ENCODE peak calls at places on chromosomes 11 and 22, in eight cellular contexts. Z, E, K, D, T, H, U and W are unnamed samples.

GRCh38 chr11:95307310-95307709 is 76.3 kb upstream of the SESN3 start:
- DNase-seq in Z (no peak), D (no peak), K (no peak), H (no peak), E (no peak), U (no peak), T (no peak), W (no peak)

GRCh38 chr11:75554258-75555022 is 7.6 kb upstream of the SERPINH1 start:
- DNase-seq in K (peak; percentile 84), H (peak; percentile 88), D (peak; percentile 36), T (no peak), E (peak; percentile 91), U (peak; percentile 66), Z (peak; percentile 99), W (peak; percentile 99)

GRCh38 chr11:26227311-26227710 is 104.6 kb upstream of the ANO3 start:
- DNase-seq in Z (no peak), E (no peak), D (no peak), T (peak; percentile 43), H (no peak), K (no peak), U (no peak), W (no peak)

GRCh38 chr22:32202539-32203180 is 2.2 kb downstream of the RFPL2 start:
- DNase-seq in Z (no peak), H (peak; percentile 48), D (peak; percentile 40), K (peak; percentile 83), E (no peak), U (peak; percentile 86), T (peak; percentile 78), W (no peak)

GRCh38 chr11:125082611-125083311 is 19.7 kb downstream of the SLC37A2 start:
- DNase-seq in Z (no peak), D (no peak), E (no peak), T (no peak), K (no peak), U (no peak), H (no peak), W (no peak)

GRCh38 chr11:636511-637332 is at the start of gene DRD4:
- DNase-seq in U (no peak), D (no peak), T (no peak), K (no peak), H (no peak), E (no peak), Z (no peak), W (no peak)

GRCh38 chr11:131703311-131703710 is 332.9 kb downstream of the NTM start:
- DNase-seq in E (no peak), D (no peak), T (no peak), U (no peak), Z (no peak), K (no peak), H (no peak), W (no peak)

GRCh38 chr11:75406338-75406777 is 7.0 kb downstream of the RPS3 start:
- DNase-seq in U (no peak), K (no peak), T (no peak), E (no peak), Z (no peak), H (no peak), D (no peak), W (no peak)

GRCh38 chr11:97290444-97291041 is 900.7 kb downstream of the JRKL start:
- DNase-seq in E (no peak), Z (no peak), K (no peak), U (no peak), D (no peak), T (no peak), H (no peak), W (no peak)

GRCh38 chr22:48373626-48374173 is 1454.0 kb downstream of the BRD1 start:
- DNase-seq in U (peak; percentile 18), E (no peak), D (no peak), H (no peak), Z (peak; percentile 40), T (no peak), K (peak; percentile 24), W (no peak)

GRCh38 chr11:35126000-35126878 is 12.7 kb upstream of the CD44 start:
- DNase-seq in H (no peak), T (no peak), D (no peak), K (peak; percentile 50), U (no peak), Z (no peak), E (no peak), W (no peak)

GRCh38 chr11:133918606-133919260 is 38.0 kb downstream of the IGSF9B start:
- DNase-seq in Z (no peak), E (no peak), D (no peak), K (no peak), U (no peak), H (no peak), T (no peak), W (no peak)

GRCh38 chr11:65439331-65440181 is 17.0 kb downstream of the NEAT1 start:
- DNase-seq in H (no peak), Z (peak; percentile 62), D (no peak), U (peak; percentile 19), T (peak; percentile 33), E (peak; percentile 51), K (no peak), W (peak; percentile 8)

GRCh38 chr11:36077886-36078685 is 134.2 kb downstream of the LDLRAD3 start:
- DNase-seq in H (no peak), D (no peak), T (no peak), U (no peak), Z (no peak), E (no peak), K (no peak), W (no peak)

GRCh38 chr22:26430600-26430999 is 1.5 kb downstream of the ASPHD2 start:
- DNase-seq in U (no peak), H (no peak), K (no peak), Z (no peak), E (no peak), T (no peak), D (no peak), W (no peak)

GRCh38 chr22:20158366-20159036 is 7.6 kb upstream of the CCDC188 start:
- DNase-seq in D (no peak), H (no peak), U (no peak), E (no peak), Z (no peak), K (no peak), T (no peak), W (no peak)

GRCh38 chr22:20155330-20156041 is 4.6 kb upstream of the CCDC188 start:
- DNase-seq in U (no peak), H (no peak), Z (no peak), D (no peak), K (no peak), T (no peak), E (no peak), W (peak; percentile 32)

GRCh38 chr22:20157416-20158183 is 6.7 kb upstream of the CCDC188 start:
- DNase-seq in U (no peak), Z (no peak), K (no peak), T (no peak), D (no peak), E (no peak), H (no peak), W (no peak)

GRCh38 chr22:20156042-20156389 is 5.2 kb upstream of the CCDC188 start:
- DNase-seq in H (no peak), Z (no peak), K (no peak), D (no peak), E (no peak), U (no peak), T (no peak), W (no peak)

DNA sequence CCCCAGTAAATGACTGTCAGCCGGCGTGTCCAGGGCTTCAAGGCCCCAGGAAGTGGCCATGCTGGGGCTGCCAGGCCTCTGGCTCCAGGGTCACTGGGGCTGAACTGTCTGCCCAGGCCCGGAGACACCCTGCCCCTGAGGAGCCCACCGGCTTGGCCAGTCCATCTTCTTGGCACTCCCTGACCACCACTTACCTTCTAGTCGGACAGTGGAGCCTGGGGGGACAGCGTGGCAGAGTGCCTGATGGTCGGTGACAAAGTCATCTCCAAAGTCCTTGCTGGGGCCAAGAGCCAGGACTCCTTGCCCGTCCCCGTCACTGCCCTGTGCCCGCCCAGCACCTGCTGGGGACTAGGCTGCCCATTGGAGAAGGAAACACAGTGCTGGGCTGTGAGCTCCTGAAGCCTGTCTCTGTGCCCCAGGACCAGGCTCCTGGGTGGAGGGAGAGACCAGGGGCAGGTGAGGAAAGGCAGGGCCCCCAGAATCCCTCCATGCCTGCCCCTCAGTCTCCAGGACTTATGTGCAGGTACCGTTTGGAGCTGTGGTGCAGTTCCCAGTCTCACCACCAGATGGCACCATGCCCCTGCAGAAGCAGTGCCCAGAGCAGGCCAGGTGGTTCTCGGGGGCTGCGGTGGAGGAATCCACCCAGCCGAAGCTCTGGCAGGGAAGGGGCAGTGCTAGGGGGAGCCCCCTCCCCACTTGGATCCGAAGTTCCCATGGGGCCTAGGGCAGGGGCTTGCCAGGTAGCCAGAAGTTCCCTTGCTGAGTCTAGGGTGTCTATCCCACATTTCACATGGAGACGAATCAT is 6.0 kb upstream of the CCDC188 start:
- DNase-seq in U (peak; percentile 88), T (peak; percentile 62), E (peak; percentile 93), H (peak; percentile 95), K (peak; percentile 95), D (peak; percentile 92), Z (peak; percentile 92), W (peak; percentile 85)
- TF ChIP-seq POLR2A in U (no peak), T (no peak), E (no peak), H (no peak), K (peak; percentile 35), D (no peak), Z (no peak), W (no peak)

DNA sequence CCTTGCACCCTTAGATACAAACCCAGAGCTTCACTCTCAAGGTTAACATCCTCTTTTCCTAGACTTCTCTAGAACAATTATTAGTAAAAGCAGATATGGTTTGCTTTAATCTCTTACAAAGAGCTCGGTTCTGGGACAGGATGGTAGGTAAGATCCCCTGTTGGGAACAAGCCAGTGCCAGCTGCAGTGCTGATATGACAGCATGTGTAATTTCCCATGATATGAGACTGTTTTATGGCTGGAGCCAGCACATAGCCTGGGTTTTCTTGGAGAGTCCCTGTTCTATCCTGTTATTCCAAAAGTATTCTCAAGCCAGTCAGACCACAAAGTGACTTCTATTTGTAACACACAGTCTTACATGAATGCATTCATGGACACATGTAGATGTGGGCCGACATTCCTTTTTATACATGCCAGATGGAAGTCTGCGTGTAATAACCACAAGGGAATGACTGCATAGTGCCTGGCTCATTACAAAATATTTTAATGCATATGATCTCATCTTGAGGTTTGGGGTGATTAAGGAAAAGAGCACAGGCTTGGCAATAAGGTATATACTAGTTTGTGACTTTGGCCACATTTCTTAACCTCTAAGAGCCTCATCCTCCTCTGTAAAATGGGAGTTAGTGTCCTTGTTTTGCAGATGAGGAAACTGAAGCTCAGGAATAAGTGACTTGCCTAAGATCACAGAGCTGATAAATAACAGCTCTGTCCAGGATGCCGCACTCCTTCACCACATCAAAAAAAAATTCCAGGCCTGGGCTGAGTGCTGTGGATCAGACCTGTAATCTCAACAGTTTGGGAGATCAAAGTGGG is 21.8 kb downstream of the CLMP start:
- DNase-seq in E (no peak), Z (no peak), D (no peak), T (no peak), H (no peak), U (no peak), K (no peak), W (no peak)
- H3K4me1 ChIP-seq in E (peaks cover 17% of the 10 kb centered on the region), Z (peaks cover 73% of the 10 kb centered on the region), D (peaks cover 10% of the 10 kb centered on the region), T (peaks cover 37% of the 10 kb centered on the region), H (peaks cover 5% of the 10 kb centered on the region), U (no peaks in the 10 kb centered on the region), K (no peaks in the 10 kb centered on the region), W (peaks cover 4% of the 10 kb centered on the region)

GRCh38 chr11:47248664-47249377 is at the start of gene ACP2:
- DNase-seq in H (peak; percentile 95), K (peak; percentile 95), Z (peak; percentile 94), E (peak; percentile 94), D (peak; percentile 89), T (peak; percentile 94), U (peak; percentile 93), W (peak; percentile 84)
- TF ChIP-seq POLR2A in H (no peak), K (peak; percentile 54), Z (peak; percentile 47), E (no peak), D (peak; percentile 89), T (peak; percentile 83), U (peak; percentile 83), W (peak; percentile 25)

GRCh38 chr11:73996161-73996747 is 12.6 kb downstream of the UCP3 start:
- DNase-seq in H (no peak), E (no peak), K (peak; percentile 44), D (no peak), T (no peak), Z (peak; percentile 8), U (no peak), W (no peak)
- H3K4me1 ChIP-seq in H (no peaks in the 10 kb centered on the region), E (no peaks in the 10 kb centered on the region), K (no peaks in the 10 kb centered on the region), D (no peaks in the 10 kb centered on the region), T (no peaks in the 10 kb centered on the region), Z (no peaks in the 10 kb centered on the region), U (no peaks in the 10 kb centered on the region), W (no peaks in the 10 kb centered on the region)